ENCODE peak calls at places on chromosomes 2 and 18, in four cellular contexts. Z is naive thymus-derived CD4-positive, alpha-beta T cell; U is adrenal gland; X is WERI-Rb-1. V is an unnamed sample.
A peak's percentile ranks its signal among the peaks of the same experiment; 100 is the strongest.

GRCh38 chr2:37000273-37000780 is 34.0 kb upstream of the STRN start:
- DNase-seq in Z (no peak), U (no peak), X (no peak), V (no peak)

GRCh38 chr2:191739194-191739593 is 61.3 kb downstream of the NABP1 start:
- DNase-seq in Z (no peak), U (no peak), X (no peak), V (no peak)

GRCh38 chr18:36786686-36787085 is 42.1 kb downstream of the TPGS2 start:
- DNase-seq in Z (no peak), U (no peak), X (no peak), V (no peak)

GRCh38 chr18:49813071-49813320 is 337 bp downstream of the ACAA2 start:
- DNase-seq in Z (no peak), U (no peak), X (peak; percentile 23), V (no peak)

GRCh38 chr2:103808814-103809213 is 1045.1 kb upstream of the POU3F3 start:
- DNase-seq in Z (no peak), U (no peak), X (no peak), V (no peak)

GRCh38 chr2:126953483-126953882 is 54.8 kb downstream of the TEX51 start:
- DNase-seq in Z (no peak), U (no peak), X (no peak), V (no peak)

GRCh38 chr2:101844055-101844635 is 146.6 kb downstream of the MAP4K4 start:
- DNase-seq in Z (no peak), U (no peak), X (no peak), V (no peak)

GRCh38 chr2:41728757-41729338 is 319.0 kb upstream of the PKDCC start:
- DNase-seq in Z (no peak), U (no peak), X (no peak), V (no peak)

GRCh38 chr2:8524388-8524787 is 157.5 kb upstream of the ID2 start:
- DNase-seq in Z (no peak), U (no peak), X (no peak), V (no peak)

GRCh38 chr18:13266208-13267100 is 47.9 kb downstream of the LDLRAD4 start:
- DNase-seq in Z (peak; percentile 29), U (no peak), X (no peak), V (no peak)

GRCh38 chr2:239285071-239285931 is 115.5 kb downstream of the HDAC4 start:
- DNase-seq in Z (peak; percentile 56), U (no peak), X (no peak), V (no peak)

GRCh38 chr2:31402388-31402787 is 12.2 kb downstream of the XDH start:
- DNase-seq in Z (no peak), U (no peak), X (no peak), V (no peak)

GRCh38 chr2:238295144-238296112 is 7.0 kb upstream of the PER2 start:
- DNase-seq in Z (no peak), U (no peak), X (no peak), V (no peak)

GRCh38 chr2:114527330-114527983 is 85.0 kb downstream of the DPP10 start:
- DNase-seq in Z (no peak), U (no peak), X (no peak), V (no peak)

GRCh38 chr18:9918016-9918680 is 4.3 kb downstream of the VAPA start:
- DNase-seq in Z (no peak), U (no peak), X (no peak), V (no peak)

GRCh38 chr2:220499281-220499680 is 871.9 kb downstream of the SLC4A3 start:
- DNase-seq in Z (no peak), U (no peak), X (no peak), V (no peak)

GRCh38 chr18:23460285-23461273 is 7.5 kb downstream of the RIOK3 start:
- DNase-seq in Z (no peak), U (no peak), X (no peak), V (no peak)

GRCh38 chr2:147525724-147526489 is 318.9 kb upstream of the ACVR2A start:
- DNase-seq in Z (no peak), U (no peak), X (no peak), V (no peak)

GRCh38 chr2:12321017-12321641 is 395.6 kb upstream of the TRIB2 start:
- DNase-seq in Z (no peak), U (no peak), X (no peak), V (no peak)

GRCh38 chr18:3051718-3052410 is 38.9 kb upstream of the LPIN2 start:
- DNase-seq in Z (no peak), U (no peak), X (peak; percentile 31), V (no peak)

GRCh38 chr18:56873441-56874140 is 222.4 kb downstream of the WDR7 start:
- DNase-seq in Z (peak; percentile 42), U (no peak), X (no peak), V (no peak)

GRCh38 chr2:149170156-149170555 is 131.7 kb downstream of the LYPD6B start:
- DNase-seq in Z (no peak), U (no peak), X (no peak), V (no peak)

GRCh38 chr2:1039549-1039948 is 88.9 kb downstream of the SNTG2 start:
- DNase-seq in Z (no peak), U (no peak), X (no peak), V (no peak)

GRCh38 chr2:177753682-177754475 is 318.7 kb downstream of the PDE11A start:
- DNase-seq in Z (peak; percentile 63), U (peak; percentile 78), X (peak; percentile 58), V (no peak)

GRCh38 chr2:62084823-62085222 is 111.1 kb upstream of the B3GNT2 start:
- DNase-seq in Z (no peak), U (no peak), X (no peak), V (no peak)

GRCh38 chr18:78974115-78974740 is 5.4 kb upstream of the SALL3 start:
- DNase-seq in Z (no peak), U (no peak), X (peak; percentile 81), V (no peak)

GRCh38 chr18:12315481-12315880 is 7.4 kb downstream of the TUBB6 start:
- DNase-seq in Z (no peak), U (no peak), X (no peak), V (no peak)

DNA sequence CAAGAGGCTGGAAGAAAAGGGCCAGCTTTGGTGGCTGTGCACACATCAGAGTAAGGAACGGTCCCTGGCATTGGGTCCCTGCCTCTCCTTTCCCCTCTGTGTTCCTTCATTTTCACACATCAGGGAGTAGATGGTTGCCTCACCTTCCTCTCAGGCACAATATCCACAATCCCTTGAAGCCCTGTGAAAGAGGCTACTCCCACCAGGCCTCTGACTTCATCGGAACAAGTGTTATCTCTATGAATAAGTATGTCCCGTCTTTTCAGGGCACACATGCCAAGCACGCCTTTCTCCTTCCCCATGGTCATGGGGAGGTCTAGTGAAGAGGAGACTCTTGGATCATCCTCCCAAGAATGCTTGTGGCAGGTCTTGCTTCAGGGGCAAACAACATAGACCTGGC is 61.2 kb upstream of the LMAN1 start:
- DNase-seq in Z (no peak), U (no peak), X (no peak), V (no peak)
- H3K27ac ChIP-seq in Z (no peak overlapping the region), U (no peak overlapping the region), X (no peak overlapping the region), V (no peak overlapping the region)

GRCh38 chr2:167293172-167293781 is 405.0 kb downstream of the XIRP2 start:
- DNase-seq in Z (no peak), U (no peak), X (peak; percentile 26), V (no peak)
- H3K9me3 ChIP-seq in Z (no peaks in the 10 kb centered on the region), U (no peaks in the 10 kb centered on the region), X (no peaks in the 10 kb centered on the region), V (no peaks in the 10 kb centered on the region)

DNA sequence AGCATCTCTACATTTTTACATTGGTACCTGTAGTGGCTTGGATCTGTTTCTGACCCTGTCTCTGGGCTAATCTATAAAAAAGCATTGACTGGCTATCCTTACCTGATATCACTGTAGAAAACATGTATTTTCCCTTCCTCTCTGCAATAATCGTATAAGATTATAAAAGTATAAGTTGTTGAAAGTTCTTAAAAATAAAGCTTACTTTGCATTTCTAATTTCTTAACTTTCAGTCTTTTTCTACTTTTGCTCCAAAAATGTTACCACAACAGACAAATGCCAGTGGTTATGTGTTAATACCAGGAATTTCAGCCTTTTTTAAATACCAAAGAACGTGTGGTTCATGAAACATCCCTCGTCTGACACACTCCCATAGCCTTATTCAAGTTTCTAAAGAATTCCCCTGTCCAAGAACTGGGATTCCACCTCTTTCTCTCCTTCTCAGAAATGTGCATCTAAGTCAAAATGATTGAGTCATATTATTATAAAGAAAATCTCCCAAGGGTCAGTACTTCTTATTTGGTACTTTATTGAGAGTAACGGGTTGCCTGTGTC is 28.5 kb upstream of the ACKR3 start:
- DNase-seq in Z (no peak), U (no peak), X (no peak), V (no peak)
- H3K27me3 ChIP-seq in Z (no peaks in the 10 kb centered on the region), U (no peaks in the 10 kb centered on the region), X (no peaks in the 10 kb centered on the region), V (no peaks in the 10 kb centered on the region)

DNA sequence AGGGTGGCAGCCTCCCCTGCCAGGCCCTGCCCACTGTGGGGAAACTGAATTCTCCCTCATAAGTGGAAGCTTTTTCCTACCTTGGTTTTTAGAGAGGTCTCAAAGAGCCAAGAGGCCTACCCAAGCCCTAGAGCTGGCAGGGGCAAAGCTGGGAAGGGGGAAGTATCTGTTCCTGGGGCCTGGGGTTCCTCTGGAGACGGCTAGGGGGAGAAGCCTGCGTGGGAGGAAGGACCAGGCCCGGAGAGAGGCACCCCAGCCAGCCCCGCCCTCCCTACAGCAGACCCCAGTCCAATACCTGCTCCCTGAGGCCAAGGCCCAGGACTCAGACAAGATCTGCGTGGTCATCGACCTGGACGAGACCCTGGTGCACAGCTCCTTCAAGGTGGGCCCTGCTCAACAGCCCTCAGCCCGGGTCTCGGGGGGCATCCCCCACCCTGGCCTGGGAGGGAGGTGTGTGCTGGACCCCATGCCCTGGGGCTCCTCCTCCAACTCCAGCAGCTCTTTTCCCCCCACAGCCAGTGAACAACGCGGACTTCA is 2.2 kb downstream of the CTDSP1 start:
- DNase-seq in Z (no peak), U (no peak), X (no peak), V (no peak)
- H3K27ac ChIP-seq in Z (peak overlapping the region; percentile 54), U (no peak overlapping the region), X (no peak overlapping the region), V (no peak overlapping the region)

GRCh38 chr2:6845312-6845711 is 20.4 kb downstream of the CMPK2 start:
- DNase-seq in Z (no peak), U (no peak), X (no peak), V (no peak)
- H3K9me3 ChIP-seq in Z (peaks cover 63% of the 10 kb centered on the region), U (peaks cover 70% of the 10 kb centered on the region), X (peaks cover 46% of the 10 kb centered on the region), V (peaks cover 42% of the 10 kb centered on the region)

DNA sequence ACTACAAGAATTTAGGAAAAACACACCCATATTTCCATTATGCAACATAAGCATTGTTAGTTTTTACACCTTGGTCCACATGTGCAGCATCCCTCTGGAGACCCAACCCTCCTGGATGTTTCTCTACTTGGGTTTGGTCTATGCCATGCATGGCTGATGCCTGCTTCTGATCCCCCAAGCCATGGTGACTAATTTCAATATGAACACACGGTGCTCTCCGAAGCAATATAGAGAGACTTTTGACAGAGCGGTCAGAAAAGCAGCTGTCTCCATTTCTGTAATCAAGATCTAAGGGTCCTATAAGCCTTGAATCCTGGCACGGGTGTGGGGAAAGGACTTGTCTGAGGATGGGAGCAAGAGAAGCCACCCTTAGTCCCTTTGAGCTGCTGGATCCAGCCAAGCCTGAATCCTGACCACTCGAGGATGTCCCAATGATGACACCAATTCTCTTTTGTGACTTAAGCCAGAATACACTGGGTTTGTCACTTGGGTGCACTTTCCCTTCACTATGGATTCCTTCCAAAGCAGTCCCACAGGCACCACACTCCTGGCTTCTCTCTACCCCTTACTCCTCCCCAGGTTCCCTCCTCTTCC is 91.5 kb downstream of the ACTR2 start:
- DNase-seq in Z (no peak), U (no peak), X (no peak), V (no peak)
- H3K27me3 ChIP-seq in Z (no peaks in the 10 kb centered on the region), U (no peaks in the 10 kb centered on the region), X (no peaks in the 10 kb centered on the region), V (no peaks in the 10 kb centered on the region)

DNA sequence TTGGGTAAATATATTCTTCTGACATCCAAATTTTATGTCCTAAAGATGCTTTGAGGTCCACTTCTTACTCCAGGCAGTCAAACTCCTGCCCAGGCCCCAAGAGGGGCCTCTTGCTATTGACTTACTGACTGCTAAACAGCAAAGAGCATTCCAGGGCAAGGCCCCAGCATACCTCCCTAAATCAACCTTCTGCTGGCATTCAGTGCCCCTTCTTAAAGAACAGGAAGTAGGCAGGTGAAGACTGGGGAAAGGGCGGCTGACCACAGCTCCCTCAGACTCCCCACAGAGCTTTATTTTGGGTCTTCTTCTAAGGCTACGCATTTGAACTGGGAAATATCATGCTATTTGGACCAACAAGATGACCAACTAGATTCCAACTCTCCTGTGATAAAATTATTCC is 68.9 kb downstream of the USP40 start:
- DNase-seq in Z (no peak), U (no peak), X (no peak), V (no peak)
- H3K27ac ChIP-seq in Z (no peak overlapping the region), U (no peak overlapping the region), X (no peak overlapping the region), V (no peak overlapping the region)